ENCODE peak calls at places on chromosomes 7 and 10, in six cellular contexts. Q, W, R, U, F and V are unnamed samples.
A peak's percentile ranks its signal among the peaks of the same experiment; 100 is the strongest.

GRCh38 chr7:82616059-82616723 is 172.6 kb upstream of the CACNA2D1 start:
- DNase-seq in F (no peak), W (no peak), Q (no peak), U (no peak), R (no peak), V (no peak)

GRCh38 chr10:22573820-22574569 is 140.4 kb downstream of the PIP4K2A start:
- DNase-seq in W (peak; percentile 27), U (peak; percentile 10), R (no peak), F (no peak), Q (no peak), V (no peak)

GRCh38 chr7:11473807-11474424 is 358.1 kb downstream of the THSD7A start:
- DNase-seq in U (no peak), R (no peak), Q (no peak), F (no peak), W (no peak), V (peak; percentile 41)

GRCh38 chr10:24989867-24990266 is 26.1 kb downstream of the ENKUR start:
- DNase-seq in W (no peak), R (no peak), F (no peak), U (no peak), Q (no peak), V (no peak)

GRCh38 chr10:69567920-69568319 is 5.3 kb downstream of the NEUROG3 start:
- DNase-seq in W (peak; percentile 41), Q (no peak), R (peak; percentile 46), F (no peak), U (no peak), V (peak; percentile 58)

GRCh38 chr10:6770846-6771245 is 190.8 kb upstream of the PRKCQ start:
- DNase-seq in R (no peak), Q (no peak), U (no peak), F (no peak), W (no peak), V (no peak)

GRCh38 chr7:150323682-150324365 is 479 bp upstream of the ACTR3C start:
- DNase-seq in R (no peak), Q (no peak), W (no peak), U (no peak), F (no peak), V (no peak)

GRCh38 chr7:130372402-130372801 is 7.9 kb upstream of the CPA1 start:
- DNase-seq in U (no peak), F (no peak), R (no peak), W (no peak), Q (no peak), V (no peak)

GRCh38 chr10:52063159-52063558 is 250.9 kb upstream of the DKK1 start:
- DNase-seq in U (no peak), W (no peak), F (no peak), Q (no peak), R (no peak), V (no peak)

GRCh38 chr10:86652361-86653202 is 1.8 kb upstream of the OPN4 start:
- DNase-seq in Q (no peak), U (no peak), F (no peak), R (no peak), W (no peak), V (no peak)

GRCh38 chr7:22715969-22716368 is 11.0 kb upstream of the IL6 start:
- DNase-seq in W (no peak), R (no peak), U (no peak), Q (no peak), F (no peak), V (no peak)

GRCh38 chr7:155962191-155962967 is 150.1 kb upstream of the SHH start:
- DNase-seq in Q (peak; percentile 56), W (peak; percentile 52), U (peak; percentile 86), F (peak; percentile 1), R (no peak), V (no peak)

GRCh38 chr7:2715341-2716231 is 27.6 kb downstream of the AMZ1 start:
- DNase-seq in F (no peak), R (no peak), Q (no peak), W (no peak), U (no peak), V (no peak)

GRCh38 chr7:7764515-7765138 is 46.2 kb upstream of the RPA3 start:
- DNase-seq in W (no peak), R (no peak), Q (no peak), F (no peak), U (no peak), V (no peak)

GRCh38 chr7:48250441-48250951 is 79.2 kb downstream of the ABCA13 start:
- DNase-seq in F (no peak), U (no peak), R (no peak), Q (no peak), W (no peak), V (no peak)

GRCh38 chr10:26269754-26270153 is 53.2 kb downstream of the GAD2 start:
- DNase-seq in Q (no peak), R (no peak), U (peak; percentile 6), W (peak; percentile 65), F (no peak), V (no peak)

GRCh38 chr7:117157871-117158209 is 165.0 kb downstream of the WNT2 start:
- DNase-seq in R (no peak), W (no peak), Q (no peak), F (no peak), U (no peak), V (no peak)

GRCh38 chr7:22333680-22334141 is 23.2 kb downstream of the RAPGEF5 start:
- DNase-seq in U (no peak), W (no peak), F (no peak), Q (no peak), R (no peak), V (no peak)

GRCh38 chr7:47327698-47328391 is 254.1 kb downstream of the TNS3 start:
- DNase-seq in Q (peak; percentile 85), R (peak; percentile 97), U (peak; percentile 93), W (no peak), F (no peak), V (peak; percentile 96)

GRCh38 chr7:151623766-151624165 is 104.1 kb upstream of the RHEB start:
- DNase-seq in W (no peak), R (no peak), U (no peak), Q (no peak), F (no peak), V (no peak)

GRCh38 chr10:72309290-72310240 is 35.8 kb downstream of the DDIT4 start:
- DNase-seq in Q (peak; percentile 51), W (no peak), U (no peak), F (no peak), R (peak; percentile 79), V (no peak)

GRCh38 chr10:33231621-33232350 is 102.7 kb downstream of the NRP1 start:
- DNase-seq in Q (no peak), F (no peak), R (no peak), U (no peak), W (no peak), V (no peak)

GRCh38 chr7:130421685-130422084 is 19.1 kb downstream of the CEP41 start:
- DNase-seq in U (no peak), R (no peak), Q (no peak), F (no peak), W (no peak), V (peak; percentile 6)

GRCh38 chr7:2523461-2523905 is 3.9 kb downstream of the LFNG start:
- DNase-seq in R (no peak), W (no peak), F (no peak), Q (peak; percentile 76), U (no peak), V (no peak)

DNA sequence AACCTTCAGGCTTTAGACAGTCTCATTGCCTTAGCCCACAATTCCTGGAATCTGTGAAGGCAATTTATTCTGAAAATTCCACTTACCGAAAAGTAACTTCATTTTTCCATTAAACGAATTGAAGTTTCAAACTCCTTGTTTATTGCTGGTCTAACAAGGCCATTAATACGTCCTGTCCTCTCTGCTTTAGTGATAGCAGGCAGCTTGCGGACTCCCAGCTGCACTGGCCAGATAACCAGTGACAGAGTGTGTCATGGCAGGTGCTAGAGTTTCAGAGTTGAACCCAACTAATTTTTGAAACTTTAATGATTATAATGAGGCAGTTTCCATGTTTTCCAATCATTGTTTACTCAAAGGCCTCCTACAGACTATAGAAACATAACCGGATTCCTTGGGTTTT is 31.1 kb downstream of the LOXL4 start:
- DNase-seq in W (no peak), Q (no peak), R (no peak), F (no peak), U (no peak), V (no peak)
- TF ChIP-seq POLR2A in W (no peak), Q (no peak), R (no peak), F (no peak), U (no peak), V (no peak)

GRCh38 chr7:108406474-108406873 is 49.8 kb downstream of the NRCAM start:
- DNase-seq in F (no peak), R (no peak), Q (no peak), U (no peak), W (no peak), V (no peak)
- TF ChIP-seq POLR2A in F (no peak), R (no peak), Q (no peak), U (no peak), W (no peak), V (no peak)

DNA sequence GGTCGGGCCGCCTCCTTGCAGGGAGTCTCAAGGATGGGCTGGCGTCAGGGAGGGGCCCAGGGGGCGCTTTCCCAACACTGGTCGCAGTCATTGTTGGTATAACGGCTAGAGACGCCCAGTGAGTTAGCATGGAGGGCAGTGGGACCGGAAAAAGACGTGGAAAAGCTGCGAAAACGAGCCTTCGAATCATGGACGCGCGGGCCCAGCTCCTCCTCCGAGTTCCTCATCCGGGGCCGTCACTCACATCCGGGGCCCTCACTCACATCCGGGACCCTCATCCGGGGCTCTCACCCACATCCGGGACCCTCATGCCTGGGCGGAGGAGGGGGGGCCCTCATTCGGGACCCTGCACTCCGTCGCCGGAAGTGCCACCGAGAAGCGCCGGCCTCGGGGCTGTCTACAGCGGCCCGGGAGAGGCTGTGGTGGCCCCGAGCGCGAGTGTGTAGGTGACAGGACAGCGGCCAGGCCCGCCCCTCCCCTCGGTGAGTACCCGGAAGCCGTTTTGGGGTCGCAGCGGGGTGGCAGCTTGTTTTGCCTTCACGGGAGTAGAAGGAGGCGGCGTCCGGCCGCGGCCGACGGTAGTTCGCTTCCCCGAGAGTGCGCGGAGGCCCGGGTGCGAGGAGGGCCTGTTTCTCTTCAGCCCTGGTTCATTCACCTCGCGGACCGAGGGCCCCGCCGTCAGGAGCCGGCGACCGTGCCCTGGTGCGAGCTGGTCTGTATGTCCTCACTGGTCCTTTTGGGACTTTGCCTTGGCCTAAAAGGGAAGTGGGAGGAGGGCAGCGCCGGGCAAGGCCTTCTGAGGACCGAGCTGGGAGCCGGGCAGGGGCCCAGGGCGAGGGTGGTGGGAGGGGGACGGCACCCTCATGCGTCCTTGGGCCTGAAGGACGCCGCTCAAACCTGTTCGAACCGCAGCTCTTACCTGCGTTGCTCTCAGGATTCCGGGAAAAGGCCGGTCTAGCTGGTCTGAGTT is at the start of gene ZNF655:
- DNase-seq in F (peak; percentile 53), U (peak; percentile 79), Q (peak; percentile 93), R (peak; percentile 95), W (peak; percentile 94), V (peak; percentile 95)
- TF ChIP-seq POLR2A in F (peak; percentile 96), U (peak; percentile 67), Q (peak; percentile 30), R (peak; percentile 70), W (peak; percentile 70), V (no peak)

DNA sequence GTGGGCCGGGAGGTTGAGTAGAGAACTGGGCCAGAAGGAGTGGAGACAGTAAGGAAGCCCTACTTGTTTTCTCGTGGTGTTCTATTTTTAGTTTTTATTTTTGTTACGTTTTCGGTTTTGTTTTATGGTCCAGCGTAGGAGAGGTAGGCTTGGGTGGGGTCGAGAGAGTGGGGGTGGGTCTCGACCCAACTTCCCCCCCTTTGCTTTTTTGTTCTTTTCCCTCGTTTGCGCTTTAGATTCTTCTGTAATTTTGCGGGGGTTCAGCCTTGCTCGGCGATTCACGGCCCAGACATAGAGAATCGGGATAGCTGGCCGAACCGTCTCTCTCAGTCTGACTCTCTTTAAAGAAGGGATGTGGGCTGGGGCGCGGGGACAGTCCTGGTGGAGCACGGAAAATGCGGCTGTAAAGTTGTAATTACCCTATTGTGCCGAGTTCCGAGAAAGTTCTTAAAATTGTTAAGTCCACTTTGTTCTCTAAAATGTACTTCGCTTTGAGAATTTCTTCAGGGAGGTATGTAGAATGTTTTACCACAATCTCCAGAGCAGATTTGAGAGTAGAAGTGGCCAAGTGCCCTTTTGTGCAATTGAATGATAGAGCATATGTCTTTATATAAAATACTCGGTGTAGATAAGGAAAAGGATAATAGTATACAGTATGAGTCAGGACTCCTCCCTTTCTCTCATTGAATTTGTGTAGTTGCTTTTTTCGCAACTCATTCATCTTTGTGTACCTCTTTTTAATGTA is 816 bp downstream of the DMTF1 start:
- DNase-seq in Q (peak; percentile 33), U (no peak), F (no peak), W (peak; percentile 7), R (peak; percentile 37), V (peak; percentile 28)
- TF ChIP-seq POLR2A in Q (peak; percentile 3), U (no peak), F (no peak), W (no peak), R (no peak), V (no peak)